ENCODE peak calls at places on chromosomes 2 and 18, in five cellular contexts. One of them, this sample, is unnamed.

GRCh38 chr18:63897072-63897471 is 9.6 kb downstream of the SERPINB2 start:
- DNase-seq in frontal cortex: no peak
- DNase-seq in AG10803: peak
- DNase-seq in ACHN: no peak
- DNase-seq in activated CD4-positive, alpha-beta T cell treated with anti-CD3 and anti-CD28 coated beads, Interleukin-2, amount 50 U/mL, for 24 hours: no peak
- DNase-seq in this sample: no peak

GRCh38 chr2:216644846-216645635 is 11.8 kb downstream of the IGFBP2 start:
- DNase-seq in frontal cortex: no peak
- DNase-seq in AG10803: no peak
- DNase-seq in ACHN: no peak
- DNase-seq in activated CD4-positive, alpha-beta T cell treated with anti-CD3 and anti-CD28 coated beads, Interleukin-2, amount 50 U/mL, for 24 hours: no peak
- DNase-seq in this sample: no peak

GRCh38 chr2:86038291-86039081 is 67.2 kb downstream of the POLR1A start:
- DNase-seq in frontal cortex: no peak
- DNase-seq in AG10803: peak
- DNase-seq in ACHN: peak
- DNase-seq in activated CD4-positive, alpha-beta T cell treated with anti-CD3 and anti-CD28 coated beads, Interleukin-2, amount 50 U/mL, for 24 hours: no peak
- DNase-seq in this sample: no peak

GRCh38 chr2:240933048-240933965 is 27.2 kb downstream of the CROCC2 start:
- DNase-seq in frontal cortex: no peak
- DNase-seq in AG10803: no peak
- DNase-seq in ACHN: no peak
- DNase-seq in activated CD4-positive, alpha-beta T cell treated with anti-CD3 and anti-CD28 coated beads, Interleukin-2, amount 50 U/mL, for 24 hours: no peak
- DNase-seq in this sample: no peak

GRCh38 chr18:8798996-8799395 is 93.6 kb downstream of the MTCL1 start:
- DNase-seq in frontal cortex: no peak
- DNase-seq in AG10803: peak
- DNase-seq in ACHN: peak
- DNase-seq in activated CD4-positive, alpha-beta T cell treated with anti-CD3 and anti-CD28 coated beads, Interleukin-2, amount 50 U/mL, for 24 hours: no peak
- DNase-seq in this sample: no peak

GRCh38 chr2:152033146-152033545 is 65.7 kb downstream of the CACNB4 start:
- DNase-seq in frontal cortex: no peak
- DNase-seq in AG10803: no peak
- DNase-seq in ACHN: no peak
- DNase-seq in activated CD4-positive, alpha-beta T cell treated with anti-CD3 and anti-CD28 coated beads, Interleukin-2, amount 50 U/mL, for 24 hours: no peak
- DNase-seq in this sample: no peak

GRCh38 chr2:168256448-168256847 is 9.1 kb upstream of the STK39 start:
- DNase-seq in frontal cortex: no peak
- DNase-seq in AG10803: no peak
- DNase-seq in ACHN: no peak
- DNase-seq in activated CD4-positive, alpha-beta T cell treated with anti-CD3 and anti-CD28 coated beads, Interleukin-2, amount 50 U/mL, for 24 hours: no peak
- DNase-seq in this sample: no peak

GRCh38 chr2:95043300-95043786 is 17.8 kb downstream of the MAL start:
- DNase-seq in frontal cortex: peak
- DNase-seq in AG10803: peak
- DNase-seq in ACHN: peak
- DNase-seq in activated CD4-positive, alpha-beta T cell treated with anti-CD3 and anti-CD28 coated beads, Interleukin-2, amount 50 U/mL, for 24 hours: no peak
- DNase-seq in this sample: no peak

GRCh38 chr2:148999451-148999891 is 39.0 kb upstream of the LYPD6B start:
- DNase-seq in frontal cortex: no peak
- DNase-seq in AG10803: no peak
- DNase-seq in ACHN: no peak
- DNase-seq in activated CD4-positive, alpha-beta T cell treated with anti-CD3 and anti-CD28 coated beads, Interleukin-2, amount 50 U/mL, for 24 hours: no peak
- DNase-seq in this sample: no peak

GRCh38 chr2:197088694-197089093 is 162.2 kb upstream of the PGAP1 start:
- DNase-seq in frontal cortex: no peak
- DNase-seq in AG10803: peak
- DNase-seq in ACHN: no peak
- DNase-seq in activated CD4-positive, alpha-beta T cell treated with anti-CD3 and anti-CD28 coated beads, Interleukin-2, amount 50 U/mL, for 24 hours: no peak
- DNase-seq in this sample: no peak

GRCh38 chr2:133848111-133848649 is 279.9 kb upstream of the NCKAP5 start:
- DNase-seq in frontal cortex: no peak
- DNase-seq in AG10803: no peak
- DNase-seq in ACHN: no peak
- DNase-seq in activated CD4-positive, alpha-beta T cell treated with anti-CD3 and anti-CD28 coated beads, Interleukin-2, amount 50 U/mL, for 24 hours: no peak
- DNase-seq in this sample: no peak

GRCh38 chr2:39127973-39128372 is 7.1 kb upstream of the SOS1 start:
- DNase-seq in frontal cortex: no peak
- DNase-seq in AG10803: peak
- DNase-seq in ACHN: no peak
- DNase-seq in activated CD4-positive, alpha-beta T cell treated with anti-CD3 and anti-CD28 coated beads, Interleukin-2, amount 50 U/mL, for 24 hours: no peak
- DNase-seq in this sample: no peak

GRCh38 chr2:3662239-3662638 is 4.2 kb downstream of the ALLC start:
- DNase-seq in frontal cortex: no peak
- DNase-seq in AG10803: no peak
- DNase-seq in ACHN: no peak
- DNase-seq in activated CD4-positive, alpha-beta T cell treated with anti-CD3 and anti-CD28 coated beads, Interleukin-2, amount 50 U/mL, for 24 hours: no peak
- DNase-seq in this sample: no peak

GRCh38 chr2:8406271-8406670 is 275.6 kb upstream of the ID2 start:
- DNase-seq in frontal cortex: no peak
- DNase-seq in AG10803: no peak
- DNase-seq in ACHN: no peak
- DNase-seq in activated CD4-positive, alpha-beta T cell treated with anti-CD3 and anti-CD28 coated beads, Interleukin-2, amount 50 U/mL, for 24 hours: no peak
- DNase-seq in this sample: no peak

GRCh38 chr18:3910507-3910906 is 460.5 kb downstream of the TGIF1 start:
- DNase-seq in frontal cortex: no peak
- DNase-seq in AG10803: peak
- DNase-seq in ACHN: no peak
- DNase-seq in activated CD4-positive, alpha-beta T cell treated with anti-CD3 and anti-CD28 coated beads, Interleukin-2, amount 50 U/mL, for 24 hours: no peak
- DNase-seq in this sample: no peak